ENCODE peak calls at places on chromosomes 12 and 14, in four cellular contexts. O, P, C and S are unnamed samples.

GRCh38 chr12:51821423-51822260 is 26.9 kb downstream of the FIGNL2 start:
- DNase-seq in O (no peak), P (no peak), C (no peak), S (peak; percentile 55)

GRCh38 chr12:77891531-77892147 is 60.9 kb downstream of the NAV3 start:
- DNase-seq in O (no peak), P (no peak), C (no peak), S (no peak)

GRCh38 chr14:76844223-76844622 is 18.0 kb downstream of the LRRC74A start:
- DNase-seq in O (no peak), P (no peak), C (no peak), S (no peak)

GRCh38 chr14:77040309-77040994 is 11.9 kb upstream of the IRF2BPL start:
- DNase-seq in O (peak; percentile 99), P (peak; percentile 76), C (peak; percentile 99), S (peak; percentile 78)

GRCh38 chr12:11752403-11753150 is 103.1 kb downstream of the ETV6 start:
- DNase-seq in O (no peak), P (no peak), C (no peak), S (no peak)

GRCh38 chr14:72678360-72678759 is 215.5 kb downstream of the DPF3 start:
- DNase-seq in O (no peak), P (no peak), C (no peak), S (no peak)

GRCh38 chr14:90644882-90645281 is 171.3 kb downstream of the TTC7B start:
- DNase-seq in O (no peak), P (no peak), C (peak; percentile 39), S (no peak)

GRCh38 chr14:21192447-21192822 is 36.6 kb upstream of the OR5AU1 start:
- DNase-seq in O (no peak), P (no peak), C (no peak), S (no peak)

GRCh38 chr12:124518051-124518932 is 49.1 kb downstream of the NCOR2 start:
- DNase-seq in O (no peak), P (no peak), C (peak; percentile 93), S (no peak)

GRCh38 chr12:69623970-69624369 is 13.3 kb upstream of the LRRC10 start:
- DNase-seq in O (no peak), P (peak; percentile 71), C (no peak), S (no peak)

GRCh38 chr12:130780325-130780724 is 58.7 kb downstream of the STX2 start:
- DNase-seq in O (no peak), P (no peak), C (no peak), S (no peak)

GRCh38 chr12:80044694-80045046 is 54.7 kb upstream of the OTOGL start:
- DNase-seq in O (no peak), P (no peak), C (no peak), S (no peak)

GRCh38 chr12:112900298-112901145 is 6.2 kb upstream of the OAS1 start:
- DNase-seq in O (no peak), P (peak; percentile 63), C (peak; percentile 46), S (peak; percentile 41)

GRCh38 chr12:132318135-132318534 is 11.3 kb downstream of the GALNT9 start:
- DNase-seq in O (no peak), P (no peak), C (no peak), S (no peak)

GRCh38 chr12:131463165-131463564 is 247.7 kb upstream of the SFSWAP start:
- DNase-seq in O (no peak), P (no peak), C (no peak), S (no peak)

DNA sequence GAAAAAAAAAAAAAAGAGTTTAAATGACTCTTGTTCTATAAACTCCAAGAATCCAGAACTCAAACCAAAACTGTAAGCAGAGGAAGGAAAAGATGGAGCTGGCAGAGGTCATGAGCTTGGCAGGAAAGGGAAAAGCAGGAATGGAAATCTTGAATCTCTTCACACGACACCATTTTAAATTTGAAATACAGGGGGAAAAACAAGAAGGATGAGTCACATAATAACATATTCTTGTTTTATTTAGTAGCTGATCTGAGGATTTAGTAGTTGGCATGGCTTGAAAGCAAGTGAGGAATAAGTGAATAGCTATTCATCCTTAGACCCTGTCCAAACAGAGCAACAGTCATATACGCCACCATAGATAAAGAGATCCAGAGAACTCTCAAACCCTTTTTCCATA is 35.0 kb downstream of the EPS8 start:
- DNase-seq in O (no peak), P (no peak), C (no peak), S (no peak)
- TF ChIP-seq NR2C2 in O (no peak), P (no peak), C (no peak), S (no peak)

GRCh38 chr12:44021471-44021971 is 185.6 kb downstream of the TMEM117 start:
- DNase-seq in O (peak; percentile 40), P (no peak), C (no peak), S (no peak)
- TF ChIP-seq NR2C2 in O (no peak), P (no peak), C (no peak), S (no peak)

GRCh38 chr12:223751-224240 is 9.8 kb upstream of the SLC6A12 start:
- DNase-seq in O (no peak), P (no peak), C (no peak), S (no peak)

GRCh38 chr12:221736-222135 is 7.8 kb upstream of the SLC6A12 start:
- DNase-seq in O (no peak), P (no peak), C (no peak), S (no peak)

GRCh38 chr12:226401-226800 is 12.4 kb upstream of the SLC6A12 start:
- DNase-seq in O (no peak), P (no peak), C (no peak), S (peak; percentile 47)

GRCh38 chr12:225012-225411 is 11.1 kb upstream of the SLC6A12 start:
- DNase-seq in O (no peak), P (no peak), C (no peak), S (no peak)

GRCh38 chr12:224330-224729 is 10.4 kb upstream of the SLC6A12 start:
- DNase-seq in O (no peak), P (no peak), C (no peak), S (no peak)
- TF ChIP-seq NR2C2 in O (no peak), P (no peak), C (no peak), S (no peak)

DNA sequence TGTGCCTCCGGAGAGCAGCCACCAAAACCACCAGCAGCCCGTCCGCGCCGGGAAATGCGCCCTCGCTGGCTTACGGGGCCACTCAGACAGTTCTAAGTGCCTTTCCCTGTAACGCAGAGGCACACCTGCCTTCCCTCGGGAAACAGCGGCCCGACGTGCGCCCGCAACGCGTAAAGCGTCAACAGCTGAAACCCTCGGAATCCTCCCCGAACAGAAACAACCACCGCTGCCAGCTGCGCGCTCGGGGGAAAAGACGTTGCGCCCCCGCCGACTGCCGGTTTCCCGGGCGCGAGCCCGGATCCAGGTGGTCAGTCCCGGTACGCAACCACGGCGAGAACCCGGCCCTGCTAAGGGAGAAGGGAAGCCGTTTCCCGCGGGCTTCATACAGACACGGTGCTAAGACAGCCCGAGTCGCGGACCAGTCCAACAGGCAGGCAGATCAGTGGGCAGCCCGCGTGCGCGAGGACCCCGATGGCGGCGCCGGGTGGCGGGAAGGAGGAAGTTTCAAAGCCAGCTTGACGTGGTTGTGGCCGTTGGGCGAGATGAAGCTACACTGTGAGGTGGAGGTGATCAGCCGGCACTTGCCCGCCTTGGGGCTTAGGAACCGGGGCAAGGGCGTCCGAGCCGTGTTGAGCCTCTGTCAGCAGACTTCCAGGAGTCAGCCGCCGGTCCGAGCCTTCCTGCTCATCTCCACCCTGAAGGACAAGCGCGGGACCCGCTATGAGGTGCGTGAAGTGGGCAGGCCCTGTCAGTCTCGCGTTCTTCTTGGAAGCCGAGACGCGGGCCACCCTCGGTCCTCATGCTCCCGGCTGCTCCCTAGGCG is at the start of gene LRR1:
- DNase-seq in O (peak; percentile 60), P (peak; percentile 59), C (peak; percentile 76), S (peak; percentile 83)
- TF ChIP-seq NR2C2 in O (no peak), P (no peak), C (peak; percentile 45), S (no peak)

GRCh38 chr12:62922539-62922938 is 12.4 kb downstream of the PPM1H start:
- DNase-seq in O (no peak), P (no peak), C (no peak), S (no peak)

GRCh38 chr12:62924084-62924483 is 10.9 kb downstream of the PPM1H start:
- DNase-seq in O (no peak), P (no peak), C (no peak), S (no peak)

GRCh38 chr12:62930546-62931425 is 4.2 kb downstream of the PPM1H start:
- DNase-seq in O (no peak), P (no peak), C (no peak), S (no peak)

GRCh38 chr12:62928632-62929031 is 6.3 kb downstream of the PPM1H start:
- DNase-seq in O (no peak), P (no peak), C (peak; percentile 65), S (no peak)

GRCh38 chr12:62925680-62926079 is 9.3 kb downstream of the PPM1H start:
- DNase-seq in O (no peak), P (no peak), C (no peak), S (no peak)
- TF ChIP-seq NR2C2 in O (no peak), P (no peak), C (no peak), S (no peak)

DNA sequence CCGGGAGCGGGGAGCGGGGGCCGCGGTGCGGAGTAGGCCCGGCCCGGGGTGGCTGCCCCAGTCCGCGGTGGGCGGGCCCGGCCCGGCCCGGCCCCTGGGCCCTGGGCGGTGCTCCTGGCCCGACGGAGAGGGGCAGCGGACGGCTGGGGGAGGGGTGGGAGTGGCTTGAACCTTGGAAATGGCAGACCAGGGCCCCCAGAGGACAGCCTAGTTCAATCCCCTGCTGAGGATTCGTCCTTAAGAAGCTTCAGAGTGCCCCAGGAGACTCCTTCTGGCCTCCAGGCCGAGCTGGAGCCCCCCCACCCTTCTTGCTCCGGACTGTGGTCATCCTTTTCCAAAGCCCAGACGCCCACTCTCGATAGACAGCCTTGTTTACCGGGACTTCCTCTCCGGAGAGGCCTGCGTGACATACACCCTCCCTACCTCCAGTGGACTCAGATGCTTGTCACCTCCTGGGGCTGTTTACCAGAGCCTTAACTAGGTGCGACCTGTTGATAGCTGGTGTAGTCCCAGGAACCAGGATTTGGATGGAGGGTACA is 458 bp downstream of the KHNYN start:
- DNase-seq in O (no peak), P (peak; percentile 88), C (peak; percentile 71), S (peak; percentile 70)
- TF ChIP-seq NR2C2 in O (no peak), P (no peak), C (no peak), S (no peak)